ENCODE peak calls at places on chromosomes 11 and 22, in eight cellular contexts. W is transverse colon, D is spleen, G is body of pancreas, K is ovary, J is IMR-90, I is Peyer's patch, N is lower leg skin. H is an unnamed sample.

GRCh38 chr11:84594602-84595001 is 1032.5 kb downstream of the DLG2 start:
- DNase-seq in W (no peak), D (no peak), G (no peak), K (no peak), J (no peak), I (no peak), N (no peak), H (no peak)

GRCh38 chr11:4059424-4059823 is 35.2 kb upstream of the RRM1 start:
- DNase-seq in W (no peak), D (no peak), G (no peak), K (no peak), J (no peak), I (no peak), N (no peak), H (no peak)

GRCh38 chr11:111676878-111677585 is 74.8 kb downstream of the SIK2 start:
- DNase-seq in W (no peak), D (no peak), G (no peak), K (no peak), J (peak), I (no peak), N (no peak), H (no peak)

GRCh38 chr11:104105155-104105554 is 58.8 kb downstream of the PDGFD start:
- DNase-seq in W (no peak), D (no peak), G (no peak), K (no peak), J (peak), I (no peak), N (no peak), H (no peak)

GRCh38 chr11:123195182-123196059 is at the start of gene CLMP:
- DNase-seq in W (peak), D (no peak), G (peak), K (peak), J (peak), I (no peak), N (peak), H (no peak)

GRCh38 chr11:15969281-15969680 is 387.1 kb downstream of the SOX6 start:
- DNase-seq in W (peak), D (no peak), G (peak), K (peak), J (peak), I (peak), N (no peak), H (peak)

GRCh38 chr11:71489311-71490043 is 36.5 kb downstream of the NADSYN1 start:
- DNase-seq in W (no peak), D (no peak), G (no peak), K (no peak), J (peak), I (peak), N (peak), H (no peak)

GRCh38 chr11:64743591-64744543 is at the start of gene RASGRP2:
- DNase-seq in W (peak), D (peak), G (peak), K (peak), J (no peak), I (peak), N (peak), H (peak)

GRCh38 chr11:640021-640706 is 3.1 kb downstream of the DRD4 start:
- DNase-seq in W (no peak), D (no peak), G (no peak), K (no peak), J (no peak), I (no peak), N (no peak), H (no peak)

GRCh38 chr11:12556788-12557384 is 117.3 kb upstream of the TEAD1 start:
- DNase-seq in W (peak), D (no peak), G (peak), K (peak), J (peak), I (peak), N (peak), H (no peak)

GRCh38 chr11:119677840-119678239 is 51.2 kb downstream of the NECTIN1 start:
- DNase-seq in W (no peak), D (no peak), G (no peak), K (no peak), J (no peak), I (no peak), N (no peak), H (no peak)

GRCh38 chr11:93570759-93571413 is 27.7 kb upstream of the SMCO4 start:
- DNase-seq in W (peak), D (no peak), G (peak), K (no peak), J (peak), I (peak), N (no peak), H (no peak)

GRCh38 chr11:45209904-45210699 is 63.7 kb downstream of the PRDM11 start:
- DNase-seq in W (peak), D (no peak), G (peak), K (peak), J (peak), I (peak), N (no peak), H (no peak)
- TF ChIP-seq POLR2A in W (peak), D (peak), G (no peak), K (peak), J (no peak), I (no peak), N (no peak), H (no peak)

GRCh38 chr11:67508486-67509121 is 642 bp upstream of the CDK2AP2 start:
- DNase-seq in W (peak), D (peak), G (peak), K (peak), J (peak), I (peak), N (peak), H (peak)

GRCh38 chr11:67506426-67507032 is 1.4 kb upstream of the PITPNM1 start:
- DNase-seq in W (peak), D (no peak), G (peak), K (peak), J (no peak), I (no peak), N (no peak), H (no peak)

GRCh38 chr11:67507242-67507890 is 596 bp downstream of the CDK2AP2 start:
- DNase-seq in W (peak), D (no peak), G (peak), K (no peak), J (peak), I (peak), N (peak), H (no peak)

GRCh38 chr11:67510023-67510345 is 2.0 kb upstream of the CDK2AP2 start:
- DNase-seq in W (no peak), D (no peak), G (no peak), K (no peak), J (peak), I (no peak), N (no peak), H (no peak)

GRCh38 chr11:67507891-67508485 is at the start of gene CDK2AP2:
- DNase-seq in W (peak), D (peak), G (peak), K (peak), J (peak), I (peak), N (peak), H (peak)
- TF ChIP-seq POLR2A in W (peak), D (peak), G (peak), K (peak), J (peak), I (peak), N (no peak), H (no peak)

DNA sequence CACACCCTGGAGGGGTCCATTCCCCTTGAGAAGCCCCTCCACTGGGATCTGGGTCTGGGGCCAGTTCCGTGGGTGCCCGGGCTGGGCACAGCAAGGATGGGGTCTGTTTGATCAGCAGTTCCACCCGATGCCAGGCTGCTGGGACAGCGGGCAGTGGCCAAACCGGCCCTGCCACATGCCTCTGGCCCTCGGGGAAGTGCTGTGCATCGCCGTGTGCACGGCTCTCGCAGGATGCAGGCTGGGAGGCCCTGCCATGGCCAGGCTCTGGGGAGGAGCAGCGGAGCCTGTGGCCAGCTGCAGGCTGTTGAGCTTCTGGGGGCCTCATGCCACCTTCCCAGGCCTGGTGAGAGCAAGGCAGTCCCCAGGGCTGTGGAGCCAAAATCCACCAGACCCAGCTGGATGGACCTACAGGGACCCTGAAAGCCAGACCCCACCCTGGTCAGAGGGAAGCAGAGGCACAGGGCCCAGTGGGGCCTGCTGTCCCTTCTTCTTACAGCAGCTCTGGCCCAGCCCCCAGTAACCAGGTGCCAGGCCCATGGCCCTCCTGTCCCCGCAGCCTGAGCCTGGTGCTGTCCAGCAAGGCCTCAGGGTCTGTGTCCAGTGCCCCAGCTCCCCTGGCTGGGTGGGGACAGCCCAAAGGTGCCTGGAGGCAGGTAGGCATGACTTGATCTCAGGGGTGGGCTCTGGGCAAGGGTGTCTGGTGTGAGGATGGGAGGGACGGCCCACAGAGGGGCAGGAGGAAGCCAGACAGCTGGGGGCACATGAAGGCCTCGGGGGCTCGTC is 57.3 kb downstream of the WNT7B start:
- DNase-seq in W (no peak), D (no peak), G (peak), K (no peak), J (no peak), I (no peak), N (no peak), H (no peak)
- TF ChIP-seq POLR2A in W (no peak), D (no peak), G (peak), K (no peak), J (no peak), I (no peak), N (no peak), H (no peak)

GRCh38 chr22:36330655-36331305 is 57.0 kb downstream of the MYH9 start:
- DNase-seq in W (no peak), D (peak), G (no peak), K (no peak), J (peak), I (no peak), N (peak), H (peak)

GRCh38 chr22:36332623-36333331 is 55.0 kb downstream of the MYH9 start:
- DNase-seq in W (peak), D (peak), G (peak), K (no peak), J (peak), I (no peak), N (peak), H (peak)

GRCh38 chr22:36331912-36332622 is 55.7 kb downstream of the MYH9 start:
- DNase-seq in W (peak), D (peak), G (peak), K (peak), J (peak), I (peak), N (peak), H (peak)

GRCh38 chr22:36330127-36330526 is 57.6 kb downstream of the MYH9 start:
- DNase-seq in W (no peak), D (no peak), G (no peak), K (no peak), J (no peak), I (no peak), N (no peak), H (no peak)

GRCh38 chr22:36331306-36331911 is 56.4 kb downstream of the MYH9 start:
- DNase-seq in W (peak), D (peak), G (peak), K (no peak), J (peak), I (peak), N (peak), H (peak)
- TF ChIP-seq POLR2A in W (peak), D (no peak), G (peak), K (no peak), J (peak), I (no peak), N (no peak), H (peak)

GRCh38 chr22:37704645-37705044 is 7.8 kb downstream of the TRIOBP start:
- DNase-seq in W (no peak), D (no peak), G (no peak), K (no peak), J (no peak), I (no peak), N (no peak), H (no peak)
- TF ChIP-seq POLR2A in W (no peak), D (no peak), G (no peak), K (no peak), J (no peak), I (no peak), N (no peak), H (no peak)

H was measured in erythroblast.